ENCODE peak calls at places on chromosomes 3 and 15, in six cellular contexts. H is neural progenitor cell; L is suprapubic skin; R is heart left ventricle; U is CD8-positive, alpha-beta T cell; B is foreskin fibroblast. Q is an unnamed sample.

GRCh38 chr3:170585937-170586310 is at the start of gene SLC7A14:
- DNase-seq in R (no peak), L (no peak), H (peak), B (peak), U (no peak), Q (peak)

GRCh38 chr3:126474498-126475410 is 937 bp downstream of the ZXDC start:
- DNase-seq in L (peak), H (peak), U (peak), R (peak), B (peak), Q (peak)

GRCh38 chr3:189974372-189974771 is 146.3 kb downstream of the P3H2 start:
- DNase-seq in L (no peak), B (no peak), U (no peak), H (no peak), R (no peak), Q (no peak)

GRCh38 chr15:60101416-60101815 is 97.3 kb downstream of the FOXB1 start:
- DNase-seq in R (no peak), B (no peak), U (no peak), L (no peak), H (peak), Q (no peak)

GRCh38 chr3:134430174-134430573 is 55.6 kb downstream of the ANAPC13 start:
- DNase-seq in L (no peak), H (no peak), B (no peak), U (no peak), R (no peak), Q (no peak)

GRCh38 chr3:110533089-110533488 is 538.5 kb upstream of the NECTIN3 start:
- DNase-seq in U (no peak), B (peak), H (no peak), L (no peak), R (no peak), Q (no peak)

GRCh38 chr3:51704511-51704950 is 2.3 kb upstream of the GRM2 start:
- DNase-seq in L (peak), R (no peak), H (no peak), U (no peak), B (no peak), Q (no peak)

GRCh38 chr15:63497642-63498100 is 6.7 kb upstream of the USP3 start:
- DNase-seq in R (no peak), L (no peak), H (no peak), B (no peak), U (peak), Q (no peak)

GRCh38 chr15:73030280-73030679 is 22.0 kb upstream of the NEO1 start:
- DNase-seq in U (no peak), L (no peak), R (no peak), H (no peak), B (no peak), Q (no peak)

GRCh38 chr3:42505849-42506410 is 3.5 kb downstream of the VIPR1 start:
- DNase-seq in U (no peak), H (no peak), R (no peak), L (peak), B (no peak), Q (no peak)

GRCh38 chr15:47506543-47507090 is 210.7 kb upstream of the SEMA6D start:
- DNase-seq in L (no peak), U (no peak), B (peak), R (no peak), H (no peak), Q (no peak)

GRCh38 chr3:33074217-33075067 is 22.5 kb downstream of the GLB1 start:
- DNase-seq in U (peak), B (peak), L (no peak), H (peak), R (peak), Q (peak)

GRCh38 chr3:177835008-177835407 is 637.7 kb upstream of the TBL1XR1 start:
- DNase-seq in U (no peak), H (no peak), R (no peak), L (no peak), B (peak), Q (no peak)

GRCh38 chr15:97235285-97235985 is 725.1 kb upstream of the ARRDC4 start:
- DNase-seq in R (no peak), U (peak), L (no peak), H (peak), B (peak), Q (peak)

GRCh38 chr15:53226559-53226958 is 436.4 kb upstream of the ONECUT1 start:
- DNase-seq in B (no peak), L (no peak), U (no peak), H (no peak), R (no peak), Q (no peak)

GRCh38 chr3:169529013-169529412 is 134.5 kb downstream of the MECOM start:
- DNase-seq in L (no peak), U (no peak), H (no peak), B (no peak), R (no peak), Q (no peak)

GRCh38 chr3:120587326-120587840 is 8.8 kb upstream of the NDUFB4 start:
- DNase-seq in H (no peak), B (no peak), R (no peak), L (no peak), U (no peak), Q (no peak)

DNA sequence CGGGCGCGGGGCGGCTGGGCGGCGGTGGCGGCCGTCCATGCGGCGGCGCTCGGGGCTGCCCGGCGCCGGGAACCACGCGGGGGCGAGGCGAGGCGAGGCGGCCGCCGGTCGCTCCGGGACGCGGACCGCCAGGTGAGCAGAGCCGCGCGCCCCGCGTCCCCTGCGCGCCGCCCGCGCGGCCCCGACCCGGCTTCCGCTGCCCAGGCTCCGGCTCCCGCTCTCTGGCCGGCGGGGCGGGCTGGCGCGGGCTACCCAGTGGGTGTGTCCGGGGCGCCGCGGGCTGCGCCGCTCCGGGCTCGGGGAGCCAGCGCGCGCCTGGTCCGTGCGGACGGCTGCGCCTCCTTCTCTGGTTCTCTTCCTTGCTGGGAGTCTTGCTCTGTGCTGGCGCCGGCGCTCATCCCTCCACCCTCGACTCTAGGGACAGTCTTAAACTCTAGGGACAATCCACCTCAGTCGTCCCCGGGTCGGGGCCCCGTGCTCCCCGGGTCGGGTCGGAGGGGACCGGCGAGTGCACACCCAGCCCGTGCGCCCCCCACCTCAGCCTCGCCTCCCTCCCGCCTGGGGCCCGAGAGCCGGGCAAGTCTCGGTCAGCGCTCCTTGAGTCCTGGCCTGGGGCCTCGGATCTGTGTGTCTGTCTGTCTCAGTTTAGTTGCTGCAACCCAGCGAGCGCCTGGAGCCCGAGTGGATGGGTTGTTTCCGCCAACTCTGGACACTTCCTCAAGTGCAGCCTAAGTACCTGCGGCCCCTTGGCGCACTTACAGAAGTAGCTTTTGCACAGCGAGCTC is 488 bp downstream of the THSD4 start:
- DNase-seq in H (peak), B (peak), L (no peak), U (no peak), R (peak), Q (peak)
- TF ChIP-seq CTCF in H (no peak), B (no peak), L (no peak), U (no peak), R (no peak), Q (no peak)

DNA sequence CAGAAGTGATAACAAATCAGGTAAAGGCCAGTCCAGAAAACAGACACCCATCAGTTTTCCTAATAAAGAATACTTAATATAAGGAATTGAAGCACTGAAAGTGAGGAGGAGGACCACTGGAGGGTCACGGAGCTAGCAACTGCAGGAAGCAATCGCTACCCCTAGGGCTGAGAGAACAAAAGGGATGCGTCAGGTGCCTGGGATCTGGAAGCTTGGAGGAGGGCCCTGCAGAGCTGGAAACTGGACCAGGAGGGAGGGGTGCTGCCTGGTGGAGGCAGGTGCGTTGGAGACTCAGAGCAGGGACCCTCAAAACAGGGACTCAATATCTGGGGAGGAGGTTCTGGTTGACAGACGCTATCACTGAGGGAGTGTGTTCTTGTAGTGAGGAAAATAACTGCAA is 308.1 kb upstream of the RASGRP1 start:
- DNase-seq in H (no peak), L (no peak), B (no peak), R (no peak), U (no peak), Q (no peak)
- TF ChIP-seq CTCF in H (no peak), L (no peak), B (no peak), R (no peak), U (no peak), Q (no peak)

GRCh38 chr3:152977356-152977755 is 142.4 kb downstream of the P2RY1 start:
- DNase-seq in R (no peak), U (no peak), H (no peak), B (peak), L (no peak), Q (no peak)

GRCh38 chr3:152973575-152973974 is 138.6 kb downstream of the P2RY1 start:
- DNase-seq in H (no peak), L (no peak), B (no peak), U (no peak), R (no peak), Q (no peak)

GRCh38 chr3:152976232-152976631 is 141.3 kb downstream of the P2RY1 start:
- DNase-seq in L (no peak), U (no peak), R (no peak), B (no peak), H (no peak), Q (no peak)

DNA sequence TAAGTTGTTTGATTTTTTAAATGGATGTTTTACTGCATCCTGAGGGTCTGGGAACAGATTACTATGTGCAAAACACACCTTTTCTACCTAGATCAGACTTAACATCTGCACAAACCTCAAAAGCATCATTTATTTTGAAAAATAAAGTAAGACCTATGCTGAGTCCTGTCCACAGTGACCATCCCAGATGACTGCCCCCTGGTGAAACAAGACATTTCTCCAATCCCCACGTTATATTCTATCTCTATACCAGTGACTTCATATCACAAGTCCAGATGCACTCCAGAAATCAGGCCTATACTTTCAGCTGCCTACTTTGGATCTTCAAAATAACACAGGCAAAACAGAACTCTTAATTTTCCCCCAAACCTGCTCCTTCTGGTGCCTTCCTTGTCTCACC is 143.2 kb downstream of the P2RY1 start:
- DNase-seq in U (no peak), R (no peak), H (no peak), B (no peak), L (no peak), Q (no peak)
- TF ChIP-seq CTCF in U (no peak), R (no peak), H (no peak), B (no peak), L (no peak), Q (no peak)

GRCh38 chr15:42933886-42934667 is 13.5 kb upstream of the TTBK2 start:
- DNase-seq in H (no peak), R (no peak), U (no peak), L (no peak), B (no peak), Q (no peak)
- TF ChIP-seq CTCF in H (no peak), R (no peak), U (no peak), L (no peak), B (no peak), Q (no peak)

GRCh38 chr3:172333692-172334457 is 114.4 kb downstream of the GHSR start:
- DNase-seq in B (no peak), L (no peak), R (no peak), U (no peak), H (no peak), Q (no peak)
- TF ChIP-seq CTCF in B (no peak), L (no peak), R (peak), U (no peak), H (peak), Q (peak)

DNA sequence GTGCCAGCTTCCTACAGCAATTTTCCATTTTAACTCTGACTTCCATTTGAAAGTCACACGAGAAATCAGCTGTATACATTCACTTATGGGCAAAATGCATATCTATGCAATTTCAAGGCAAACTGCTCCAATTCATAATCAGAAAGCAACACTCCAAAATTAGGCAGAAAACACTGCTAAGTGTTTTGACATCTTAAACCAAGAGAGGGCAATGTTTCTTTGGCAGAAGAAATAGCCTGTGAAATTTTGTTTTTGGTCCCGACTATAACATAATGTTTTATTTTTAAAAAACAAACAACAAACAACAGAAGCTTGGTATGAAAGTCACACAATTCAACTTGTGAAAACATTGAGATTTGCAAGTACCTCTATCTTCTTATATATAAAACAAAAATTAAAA is 42.6 kb downstream of the GOLIM4 start:
- DNase-seq in U (no peak), L (no peak), H (no peak), R (no peak), B (no peak), Q (no peak)
- TF ChIP-seq CTCF in U (no peak), L (no peak), H (no peak), R (peak), B (peak), Q (no peak)

GRCh38 chr15:28023933-28024888 is 74.9 kb downstream of the OCA2 start:
- DNase-seq in H (no peak), B (no peak), R (no peak), L (no peak), U (no peak), Q (no peak)

GRCh38 chr15:28023422-28023821 is 75.7 kb downstream of the OCA2 start:
- DNase-seq in U (no peak), L (no peak), B (no peak), H (no peak), R (no peak), Q (no peak)

GRCh38 chr15:28025413-28025812 is 73.7 kb downstream of the OCA2 start:
- DNase-seq in L (no peak), B (no peak), U (no peak), H (no peak), R (no peak), Q (no peak)

GRCh38 chr15:28026221-28026620 is 72.9 kb downstream of the OCA2 start:
- DNase-seq in H (no peak), L (no peak), B (no peak), U (no peak), R (no peak), Q (no peak)

DNA sequence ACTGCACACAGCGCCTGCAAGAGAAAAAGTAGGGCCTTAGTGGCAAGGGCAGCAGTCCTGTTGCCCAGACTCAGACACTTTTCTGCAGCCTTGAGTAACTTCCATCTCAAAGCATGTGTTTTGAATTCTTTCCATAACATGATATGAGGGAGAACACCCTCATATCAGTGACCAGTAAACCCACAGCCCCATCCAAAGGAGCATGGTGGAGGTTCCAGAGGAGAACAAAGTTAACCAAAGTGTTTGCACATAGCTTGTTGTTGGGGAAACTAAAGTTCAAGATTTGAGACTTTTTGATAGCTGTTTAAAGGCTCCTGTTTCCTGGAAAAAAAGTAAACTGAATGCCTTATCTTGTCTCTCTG is 74.2 kb downstream of the OCA2 start:
- DNase-seq in U (no peak), R (no peak), L (no peak), B (no peak), H (no peak), Q (no peak)
- TF ChIP-seq CTCF in U (no peak), R (no peak), L (no peak), B (no peak), H (no peak), Q (no peak)

GRCh38 chr3:128917291-128917690 is 37.9 kb downstream of the ACAD9 start:
- DNase-seq in H (no peak), B (no peak), U (no peak), R (no peak), L (no peak), Q (no peak)
- TF ChIP-seq CTCF in H (no peak), B (no peak), U (no peak), R (peak), L (no peak), Q (no peak)

Q was measured in neural crest cell.